ENCODE peak calls at places on chromosomes 1 and 21, in ten cellular contexts. One of them, this sample, is unnamed.

GRCh38 chr1:53511933-53512806 is 53.0 kb downstream of the DMRTB1 start:
- DNase-seq in cardiac fibroblast: peak; percentile 36
- DNase-seq in GM12865: no peak
- DNase-seq in astrocyte of the cerebellum: peak; percentile 87
- DNase-seq in ascending aorta: no peak
- DNase-seq in cardiac muscle cell: peak; percentile 92
- DNase-seq in K562: no peak
- DNase-seq in Caco-2: no peak
- DNase-seq in left lung: peak; percentile 75
- DNase-seq in IMR-90: peak; percentile 72
- DNase-seq in this sample: no peak

GRCh38 chr21:35223480-35224156 is 174.5 kb upstream of the RUNX1 start:
- DNase-seq in cardiac fibroblast: peak; percentile 41
- DNase-seq in GM12865: no peak
- DNase-seq in astrocyte of the cerebellum: no peak
- DNase-seq in ascending aorta: no peak
- DNase-seq in cardiac muscle cell: no peak
- DNase-seq in K562: no peak
- DNase-seq in Caco-2: no peak
- DNase-seq in left lung: no peak
- DNase-seq in IMR-90: no peak
- DNase-seq in this sample: no peak

GRCh38 chr1:171017431-171017830 is 73.3 kb upstream of the FMO3 start:
- DNase-seq in cardiac fibroblast: no peak
- DNase-seq in GM12865: no peak
- DNase-seq in astrocyte of the cerebellum: no peak
- DNase-seq in ascending aorta: no peak
- DNase-seq in cardiac muscle cell: no peak
- DNase-seq in K562: no peak
- DNase-seq in Caco-2: no peak
- DNase-seq in left lung: no peak
- DNase-seq in IMR-90: no peak
- DNase-seq in this sample: peak; percentile 83

GRCh38 chr1:8112611-8113256 is 86.6 kb upstream of the ERRFI1 start:
- DNase-seq in cardiac fibroblast: no peak
- DNase-seq in GM12865: no peak
- DNase-seq in astrocyte of the cerebellum: no peak
- DNase-seq in ascending aorta: no peak
- DNase-seq in cardiac muscle cell: no peak
- DNase-seq in K562: no peak
- DNase-seq in Caco-2: no peak
- DNase-seq in left lung: no peak
- DNase-seq in IMR-90: no peak
- DNase-seq in this sample: no peak

GRCh38 chr1:30039354-30040080 is 683.9 kb downstream of the MATN1 start:
- DNase-seq in cardiac fibroblast: no peak
- DNase-seq in GM12865: no peak
- DNase-seq in astrocyte of the cerebellum: no peak
- DNase-seq in ascending aorta: no peak
- DNase-seq in cardiac muscle cell: no peak
- DNase-seq in K562: no peak
- DNase-seq in Caco-2: no peak
- DNase-seq in left lung: no peak
- DNase-seq in IMR-90: no peak
- DNase-seq in this sample: no peak

GRCh38 chr1:207965602-207966387 is 54.9 kb upstream of the CD34 start:
- DNase-seq in cardiac fibroblast: no peak
- DNase-seq in GM12865: no peak
- DNase-seq in astrocyte of the cerebellum: no peak
- DNase-seq in ascending aorta: no peak
- DNase-seq in cardiac muscle cell: no peak
- DNase-seq in K562: no peak
- DNase-seq in Caco-2: no peak
- DNase-seq in left lung: no peak
- DNase-seq in IMR-90: no peak
- DNase-seq in this sample: no peak

GRCh38 chr1:213925783-213926182 is 62.0 kb upstream of the PROX1 start:
- DNase-seq in cardiac fibroblast: no peak
- DNase-seq in GM12865: no peak
- DNase-seq in astrocyte of the cerebellum: no peak
- DNase-seq in ascending aorta: no peak
- DNase-seq in cardiac muscle cell: no peak
- DNase-seq in K562: no peak
- DNase-seq in Caco-2: no peak
- DNase-seq in left lung: no peak
- DNase-seq in IMR-90: no peak
- DNase-seq in this sample: no peak

GRCh38 chr1:160978510-160978927 is 23.9 kb upstream of the ITLN2 start:
- DNase-seq in cardiac fibroblast: peak; percentile 71
- DNase-seq in GM12865: no peak
- DNase-seq in astrocyte of the cerebellum: no peak
- DNase-seq in ascending aorta: no peak
- DNase-seq in cardiac muscle cell: no peak
- DNase-seq in K562: no peak
- DNase-seq in Caco-2: no peak
- DNase-seq in left lung: no peak
- DNase-seq in IMR-90: no peak
- DNase-seq in this sample: no peak

GRCh38 chr1:23980725-23981063 is 567 bp upstream of the SRSF10 start:
- DNase-seq in cardiac fibroblast: no peak
- DNase-seq in GM12865: peak; percentile 85
- DNase-seq in astrocyte of the cerebellum: no peak
- DNase-seq in ascending aorta: no peak
- DNase-seq in cardiac muscle cell: no peak
- DNase-seq in K562: peak; percentile 73
- DNase-seq in Caco-2: peak; percentile 40
- DNase-seq in left lung: no peak
- DNase-seq in IMR-90: peak; percentile 64
- DNase-seq in this sample: peak; percentile 49

GRCh38 chr21:22363504-22363903 is 1365.3 kb downstream of the NCAM2 start:
- DNase-seq in cardiac fibroblast: no peak
- DNase-seq in GM12865: no peak
- DNase-seq in astrocyte of the cerebellum: no peak
- DNase-seq in ascending aorta: no peak
- DNase-seq in cardiac muscle cell: no peak
- DNase-seq in K562: no peak
- DNase-seq in Caco-2: peak; percentile 30
- DNase-seq in left lung: no peak
- DNase-seq in IMR-90: no peak
- DNase-seq in this sample: no peak

GRCh38 chr21:16084776-16085364 is 355.1 kb downstream of the USP25 start:
- DNase-seq in cardiac fibroblast: peak; percentile 44
- DNase-seq in GM12865: no peak
- DNase-seq in astrocyte of the cerebellum: peak; percentile 77
- DNase-seq in ascending aorta: no peak
- DNase-seq in cardiac muscle cell: no peak
- DNase-seq in K562: no peak
- DNase-seq in Caco-2: no peak
- DNase-seq in left lung: no peak
- DNase-seq in IMR-90: peak; percentile 70
- DNase-seq in this sample: peak; percentile 17

GRCh38 chr21:16085436-16085835 is 355.7 kb downstream of the USP25 start:
- DNase-seq in cardiac fibroblast: no peak
- DNase-seq in GM12865: no peak
- DNase-seq in astrocyte of the cerebellum: no peak
- DNase-seq in ascending aorta: no peak
- DNase-seq in cardiac muscle cell: no peak
- DNase-seq in K562: no peak
- DNase-seq in Caco-2: no peak
- DNase-seq in left lung: no peak
- DNase-seq in IMR-90: peak; percentile 39
- DNase-seq in this sample: no peak

GRCh38 chr21:16079830-16080229 is 350.0 kb downstream of the USP25 start:
- DNase-seq in cardiac fibroblast: peak; percentile 14
- DNase-seq in GM12865: no peak
- DNase-seq in astrocyte of the cerebellum: no peak
- DNase-seq in ascending aorta: no peak
- DNase-seq in cardiac muscle cell: no peak
- DNase-seq in K562: no peak
- DNase-seq in Caco-2: no peak
- DNase-seq in left lung: no peak
- DNase-seq in IMR-90: peak; percentile 81
- DNase-seq in this sample: no peak

GRCh38 chr21:16081304-16081703 is 351.5 kb downstream of the USP25 start:
- DNase-seq in cardiac fibroblast: no peak
- DNase-seq in GM12865: no peak
- DNase-seq in astrocyte of the cerebellum: no peak
- DNase-seq in ascending aorta: no peak
- DNase-seq in cardiac muscle cell: no peak
- DNase-seq in K562: no peak
- DNase-seq in Caco-2: no peak
- DNase-seq in left lung: no peak
- DNase-seq in IMR-90: no peak
- DNase-seq in this sample: no peak

DNA sequence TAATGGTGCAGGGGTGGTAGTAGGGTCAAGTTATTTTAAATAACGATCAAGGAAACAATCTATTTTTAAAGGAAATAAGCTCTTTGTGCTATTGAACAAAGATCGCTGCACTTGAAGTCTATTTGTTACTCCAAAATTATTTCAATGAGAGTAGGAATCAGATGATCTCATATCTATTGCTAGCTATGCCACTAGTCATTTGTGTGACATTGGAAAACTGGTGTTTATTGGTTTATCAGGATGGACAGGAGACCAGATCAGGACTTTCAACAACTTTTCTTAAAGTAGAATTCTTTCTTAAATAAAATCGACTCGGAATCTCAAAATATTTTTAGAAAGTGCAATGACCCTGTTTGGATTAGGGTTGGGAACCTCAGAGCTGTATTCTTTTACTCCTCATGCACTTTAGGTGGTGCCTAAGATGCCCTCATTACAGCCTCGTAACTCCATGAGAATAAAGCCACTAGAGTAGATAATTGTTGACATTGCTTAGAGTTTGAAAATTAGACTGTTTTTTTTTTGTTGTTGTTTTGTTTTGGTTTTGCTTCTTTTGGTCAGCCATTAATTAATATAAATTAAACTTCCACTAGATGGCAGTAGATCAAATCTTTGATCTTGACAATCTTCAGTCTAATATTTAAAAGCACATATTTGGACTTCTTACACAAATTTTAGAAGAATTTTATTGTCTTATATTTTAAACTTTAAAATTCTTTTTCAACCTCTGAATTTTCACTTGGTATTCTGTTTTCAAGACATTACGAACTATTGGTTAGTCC is 352.4 kb downstream of the USP25 start:
- DNase-seq in cardiac fibroblast: peak; percentile 57
- DNase-seq in GM12865: peak; percentile 3
- DNase-seq in astrocyte of the cerebellum: no peak
- DNase-seq in ascending aorta: no peak
- DNase-seq in cardiac muscle cell: peak; percentile 59
- DNase-seq in K562: no peak
- DNase-seq in Caco-2: no peak
- DNase-seq in left lung: no peak
- DNase-seq in IMR-90: peak; percentile 22
- DNase-seq in this sample: no peak
- TF ChIP-seq CTCF in cardiac fibroblast: no peak
- TF ChIP-seq CTCF in GM12865: peak; percentile 18
- TF ChIP-seq CTCF in astrocyte of the cerebellum: no peak
- TF ChIP-seq CTCF in ascending aorta: peak; percentile 44
- TF ChIP-seq CTCF in cardiac muscle cell: peak; percentile 17
- TF ChIP-seq CTCF in K562: peak; percentile 18
- TF ChIP-seq CTCF in Caco-2: peak; percentile 47
- TF ChIP-seq CTCF in left lung: peak; percentile 30
- TF ChIP-seq CTCF in IMR-90: peak; percentile 50
- TF ChIP-seq CTCF in this sample: no peak

DNA sequence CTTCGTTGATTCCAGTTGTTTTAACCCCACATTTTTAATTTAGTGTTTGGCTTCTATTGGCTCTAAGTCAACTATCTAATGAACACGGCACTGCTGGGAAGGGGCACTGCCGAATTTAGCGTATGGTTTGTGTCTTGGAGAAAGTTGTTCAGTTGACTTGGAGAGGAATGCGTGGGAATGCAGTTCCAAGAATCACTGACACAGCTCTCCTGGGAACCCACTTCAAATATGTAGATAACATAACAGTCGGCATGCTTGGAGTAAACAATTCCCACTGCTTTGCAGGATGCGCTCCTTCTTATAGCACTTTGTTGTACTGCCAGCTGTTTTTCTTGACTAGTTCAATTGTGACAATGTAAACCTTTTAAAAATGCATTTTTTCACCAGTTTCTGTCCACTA is 104.3 kb downstream of the RYR2 start:
- DNase-seq in cardiac fibroblast: peak; percentile 92
- DNase-seq in GM12865: no peak
- DNase-seq in astrocyte of the cerebellum: no peak
- DNase-seq in ascending aorta: no peak
- DNase-seq in cardiac muscle cell: peak; percentile 92
- DNase-seq in K562: no peak
- DNase-seq in Caco-2: no peak
- DNase-seq in left lung: no peak
- DNase-seq in IMR-90: peak; percentile 16
- DNase-seq in this sample: no peak
- H3K4me3 ChIP-seq in cardiac fibroblast: no peak overlapping the region
- H3K4me3 ChIP-seq in GM12865: no peak overlapping the region
- H3K4me3 ChIP-seq in astrocyte of the cerebellum: no peak overlapping the region
- H3K4me3 ChIP-seq in ascending aorta: no peak overlapping the region
- H3K4me3 ChIP-seq in cardiac muscle cell: no peak overlapping the region
- H3K4me3 ChIP-seq in K562: no peak overlapping the region
- H3K4me3 ChIP-seq in Caco-2: no peak overlapping the region
- H3K4me3 ChIP-seq in left lung: no peak overlapping the region
- H3K4me3 ChIP-seq in IMR-90: no peak overlapping the region
- H3K4me3 ChIP-seq in this sample: no peak overlapping the region

GRCh38 chr1:189149547-189150375 is 1327.9 kb downstream of the BRINP3 start:
- DNase-seq in cardiac fibroblast: no peak
- DNase-seq in GM12865: peak; percentile 17
- DNase-seq in astrocyte of the cerebellum: no peak
- DNase-seq in ascending aorta: no peak
- DNase-seq in cardiac muscle cell: peak; percentile 3
- DNase-seq in K562: peak; percentile 55
- DNase-seq in Caco-2: peak; percentile 88
- DNase-seq in left lung: peak; percentile 70
- DNase-seq in IMR-90: no peak
- DNase-seq in this sample: no peak
- TF ChIP-seq CTCF in cardiac fibroblast: no peak
- TF ChIP-seq CTCF in GM12865: peak; percentile 28
- TF ChIP-seq CTCF in astrocyte of the cerebellum: no peak
- TF ChIP-seq CTCF in ascending aorta: no peak
- TF ChIP-seq CTCF in cardiac muscle cell: no peak
- TF ChIP-seq CTCF in K562: peak; percentile 52
- TF ChIP-seq CTCF in Caco-2: peak; percentile 56
- TF ChIP-seq CTCF in left lung: no peak
- TF ChIP-seq CTCF in IMR-90: no peak
- TF ChIP-seq CTCF in this sample: no peak

DNA sequence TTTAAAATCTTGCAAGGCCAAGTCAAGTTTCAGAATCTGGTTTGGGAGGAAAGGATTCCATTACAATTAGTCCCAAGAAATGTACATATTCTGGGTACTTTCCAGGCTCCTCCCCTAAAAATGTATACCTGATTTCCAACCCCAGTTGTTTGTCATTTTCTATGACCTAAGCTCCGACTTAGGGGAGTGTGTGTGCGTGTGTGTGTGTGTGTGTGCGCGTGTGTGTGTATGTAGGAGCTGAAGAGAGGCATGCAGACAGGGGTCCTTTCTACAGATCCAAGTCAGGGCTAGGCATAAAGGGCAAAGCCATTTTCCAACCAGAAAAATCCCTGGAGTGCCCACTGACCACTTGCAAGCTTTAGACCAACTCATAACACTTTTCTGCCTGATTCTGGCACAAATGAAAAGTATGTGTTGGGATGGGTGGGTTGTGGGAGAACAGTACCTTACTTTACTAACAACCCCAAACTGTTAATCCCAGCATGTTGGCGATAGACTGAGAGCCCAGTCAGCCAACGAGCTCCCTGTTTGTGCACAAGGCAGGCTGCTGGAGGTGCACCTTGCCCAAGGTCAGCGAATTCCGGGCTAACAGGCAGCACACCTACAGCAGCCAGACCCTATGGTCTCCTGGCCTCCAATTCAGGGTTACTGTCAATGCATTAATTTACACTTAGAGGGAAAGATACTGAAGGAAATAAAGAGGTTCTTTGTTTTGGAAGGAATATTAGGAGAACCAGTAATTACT is 1.7 kb downstream of the TRABD2B start:
- DNase-seq in cardiac fibroblast: no peak
- DNase-seq in GM12865: no peak
- DNase-seq in astrocyte of the cerebellum: no peak
- DNase-seq in ascending aorta: no peak
- DNase-seq in cardiac muscle cell: no peak
- DNase-seq in K562: no peak
- DNase-seq in Caco-2: no peak
- DNase-seq in left lung: no peak
- DNase-seq in IMR-90: no peak
- DNase-seq in this sample: no peak
- H3K4me3 ChIP-seq in cardiac fibroblast: no peak overlapping the region
- H3K4me3 ChIP-seq in GM12865: no peak overlapping the region
- H3K4me3 ChIP-seq in astrocyte of the cerebellum: no peak overlapping the region
- H3K4me3 ChIP-seq in ascending aorta: no peak overlapping the region
- H3K4me3 ChIP-seq in cardiac muscle cell: peak overlapping the region; percentile 88
- H3K4me3 ChIP-seq in K562: no peak overlapping the region
- H3K4me3 ChIP-seq in Caco-2: no peak overlapping the region
- H3K4me3 ChIP-seq in left lung: no peak overlapping the region
- H3K4me3 ChIP-seq in IMR-90: no peak overlapping the region
- H3K4me3 ChIP-seq in this sample: no peak overlapping the region

This sample was measured in WERI-Rb-1.